ENCODE peak calls at places on chromosomes 5 and 9, in five cellular contexts. N is amygdala; O is EL; B is DND-41; Z is activated CD4-positive, alpha-beta T cell treated with anti-CD3 and anti-CD28 coated beads, Interleukin-2, amount 50 U/mL, for 1 hour. G is an unnamed sample.

GRCh38 chr9:35341585-35341984 is 148.3 kb upstream of the RUSC2 start:
- DNase-seq in N (peak), O (peak), B (no peak), Z (no peak), G (peak)

GRCh38 chr5:137778772-137779564 is 24.8 kb upstream of the HNRNPA0 start:
- DNase-seq in N (no peak), O (peak), B (no peak), Z (no peak), G (peak)

GRCh38 chr9:74336161-74336560 is 161.0 kb upstream of the RORB start:
- DNase-seq in N (no peak), O (no peak), B (no peak), Z (no peak), G (no peak)

GRCh38 chr9:81626511-81626910 is 62.8 kb downstream of the TLE1 start:
- DNase-seq in N (no peak), O (no peak), B (no peak), Z (no peak), G (no peak)

GRCh38 chr9:127264462-127265040 is at the start of gene GARNL3:
- DNase-seq in N (no peak), O (no peak), B (no peak), Z (no peak), G (no peak)

GRCh38 chr5:172837640-172838039 is 3.6 kb downstream of the ERGIC1 start:
- DNase-seq in N (no peak), O (no peak), B (peak), Z (peak), G (no peak)

GRCh38 chr9:14400658-14400995 is 86.7 kb upstream of the NFIB start:
- DNase-seq in N (peak), O (peak), B (no peak), Z (no peak), G (peak)

GRCh38 chr9:133384736-133385321 is 8.7 kb downstream of the STKLD1 start:
- DNase-seq in N (no peak), O (no peak), B (no peak), Z (no peak), G (no peak)

GRCh38 chr9:28059192-28059591 is 485.9 kb upstream of the C9orf72 start:
- DNase-seq in N (no peak), O (no peak), B (no peak), Z (no peak), G (no peak)

GRCh38 chr5:91468643-91469422 is 85.7 kb upstream of the ARRDC3 start:
- DNase-seq in N (no peak), O (no peak), B (no peak), Z (no peak), G (no peak)

GRCh38 chr5:2576823-2577222 is 174.7 kb downstream of the IRX2 start:
- DNase-seq in N (no peak), O (no peak), B (no peak), Z (no peak), G (no peak)

GRCh38 chr9:13552606-13553215 is 273.2 kb upstream of the MPDZ start:
- DNase-seq in N (no peak), O (no peak), B (no peak), Z (no peak), G (no peak)

GRCh38 chr9:134964686-134965085 is 47.0 kb upstream of the FCN1 start:
- DNase-seq in N (no peak), O (no peak), B (no peak), Z (no peak), G (no peak)

GRCh38 chr9:120735009-120735408 is 20.7 kb upstream of the MEGF9 start:
- DNase-seq in N (no peak), O (no peak), B (no peak), Z (no peak), G (no peak)

GRCh38 chr5:16539169-16539666 is 73.6 kb upstream of the ZNF622 start:
- DNase-seq in N (no peak), O (peak), B (no peak), Z (no peak), G (peak)

GRCh38 chr9:132160802-132161742 is 786 bp upstream of the NTNG2 start:
- DNase-seq in N (no peak), O (peak), B (peak), Z (peak), G (peak)

GRCh38 chr5:6161257-6161656 is 217.1 kb downstream of the MED10 start:
- DNase-seq in N (no peak), O (no peak), B (no peak), Z (no peak), G (no peak)

GRCh38 chr9:34413229-34413852 is 36.6 kb upstream of the MYORG start:
- DNase-seq in N (no peak), O (peak), B (peak), Z (peak), G (peak)

GRCh38 chr9:88535932-88536324 is 950 bp downstream of the NXNL2 start:
- DNase-seq in N (no peak), O (peak), B (no peak), Z (no peak), G (peak)

GRCh38 chr9:130104413-130105193 is 50.9 kb downstream of the GPR107 start:
- DNase-seq in N (peak), O (no peak), B (no peak), Z (no peak), G (no peak)

GRCh38 chr5:147822686-147823491 is 8.6 kb downstream of the SPINK1 start:
- DNase-seq in N (no peak), O (peak), B (peak), Z (peak), G (peak)

GRCh38 chr9:104905931-104906330 is 22.0 kb downstream of the ABCA1 start:
- DNase-seq in N (no peak), O (no peak), B (no peak), Z (no peak), G (peak)

GRCh38 chr9:115167175-115167574 is 49.2 kb upstream of the TNC start:
- DNase-seq in N (no peak), O (peak), B (no peak), Z (no peak), G (peak)

GRCh38 chr5:77926337-77926736 is 150.2 kb upstream of the TBCA start:
- DNase-seq in N (no peak), O (no peak), B (no peak), Z (no peak), G (no peak)

GRCh38 chr5:13932561-13932960 is 11.9 kb downstream of the DNAH5 start:
- DNase-seq in N (no peak), O (no peak), B (no peak), Z (no peak), G (no peak)

GRCh38 chr9:126472931-126473330 is 140.8 kb upstream of the LMX1B start:
- DNase-seq in N (no peak), O (no peak), B (peak), Z (no peak), G (no peak)

GRCh38 chr5:56734066-56734766 is 81.1 kb upstream of the MAP3K1 start:
- DNase-seq in N (no peak), O (no peak), B (no peak), Z (no peak), G (no peak)

GRCh38 chr9:73143606-73144328 is 7.9 kb upstream of the ANXA1 start:
- DNase-seq in N (no peak), O (peak), B (no peak), Z (no peak), G (peak)

GRCh38 chr5:181088289-181088688 is 42.7 kb downstream of the OR2V1 start:
- DNase-seq in N (no peak), O (peak), B (no peak), Z (no peak), G (peak)

GRCh38 chr5:89181546-89181945 is 298.6 kb upstream of the MEF2C start:
- DNase-seq in N (no peak), O (no peak), B (no peak), Z (no peak), G (no peak)

GRCh38 chr5:179411161-179411841 is 66.0 kb upstream of the ADAMTS2 start:
- DNase-seq in N (no peak), O (no peak), B (no peak), Z (no peak), G (no peak)

GRCh38 chr5:146007973-146008372 is 71.6 kb downstream of the SH3RF2 start:
- DNase-seq in N (no peak), O (no peak), B (no peak), Z (no peak), G (no peak)

G was measured in GM03348.